ENCODE peak calls at places on chromosomes 3 and 15, in nine cellular contexts. One of them, this sample, is unnamed.

GRCh38 chr15:88897456-88898194 is 2.3 kb upstream of the HAPLN3 start:
- DNase-seq in choroid plexus epithelial cell: peak; percentile 88
- DNase-seq in body of pancreas: peak; percentile 84
- DNase-seq in Panc1: no peak
- DNase-seq in PC-9: peak; percentile 84
- DNase-seq in fibroblast of pulmonary artery: peak; percentile 79
- DNase-seq in lung: peak; percentile 87
- DNase-seq in hepatocyte: peak; percentile 95
- DNase-seq in fibroblast of lung: peak; percentile 86
- DNase-seq in this sample: peak; percentile 79

GRCh38 chr15:78007965-78008886 is 69.3 kb downstream of the TBC1D2B start:
- DNase-seq in choroid plexus epithelial cell: peak; percentile 77
- DNase-seq in body of pancreas: peak; percentile 97
- DNase-seq in Panc1: no peak
- DNase-seq in PC-9: peak; percentile 82
- DNase-seq in fibroblast of pulmonary artery: peak; percentile 78
- DNase-seq in lung: peak; percentile 69
- DNase-seq in hepatocyte: no peak
- DNase-seq in fibroblast of lung: peak; percentile 83
- DNase-seq in this sample: peak; percentile 89

GRCh38 chr3:141430326-141430725 is 56.5 kb upstream of the RASA2 start:
- DNase-seq in choroid plexus epithelial cell: no peak
- DNase-seq in body of pancreas: no peak
- DNase-seq in Panc1: no peak
- DNase-seq in PC-9: no peak
- DNase-seq in fibroblast of pulmonary artery: no peak
- DNase-seq in lung: no peak
- DNase-seq in hepatocyte: no peak
- DNase-seq in fibroblast of lung: no peak
- DNase-seq in this sample: no peak

GRCh38 chr15:87817553-87817952 is 439.0 kb downstream of the NTRK3 start:
- DNase-seq in choroid plexus epithelial cell: peak; percentile 30
- DNase-seq in body of pancreas: no peak
- DNase-seq in Panc1: no peak
- DNase-seq in PC-9: no peak
- DNase-seq in fibroblast of pulmonary artery: peak; percentile 22
- DNase-seq in lung: no peak
- DNase-seq in hepatocyte: no peak
- DNase-seq in fibroblast of lung: peak; percentile 19
- DNase-seq in this sample: no peak

GRCh38 chr15:49045691-49046112 is 544 bp downstream of the SECISBP2L start:
- DNase-seq in choroid plexus epithelial cell: peak; percentile 62
- DNase-seq in body of pancreas: no peak
- DNase-seq in Panc1: no peak
- DNase-seq in PC-9: no peak
- DNase-seq in fibroblast of pulmonary artery: peak; percentile 39
- DNase-seq in lung: peak; percentile 30
- DNase-seq in hepatocyte: peak; percentile 32
- DNase-seq in fibroblast of lung: peak; percentile 61
- DNase-seq in this sample: peak; percentile 44

GRCh38 chr15:64991536-64992135 is 1.9 kb upstream of the SPG21 start:
- DNase-seq in choroid plexus epithelial cell: no peak
- DNase-seq in body of pancreas: no peak
- DNase-seq in Panc1: no peak
- DNase-seq in PC-9: no peak
- DNase-seq in fibroblast of pulmonary artery: no peak
- DNase-seq in lung: no peak
- DNase-seq in hepatocyte: no peak
- DNase-seq in fibroblast of lung: no peak
- DNase-seq in this sample: no peak

GRCh38 chr3:190486201-190486865 is 27.6 kb upstream of the IL1RAP start:
- DNase-seq in choroid plexus epithelial cell: no peak
- DNase-seq in body of pancreas: no peak
- DNase-seq in Panc1: no peak
- DNase-seq in PC-9: no peak
- DNase-seq in fibroblast of pulmonary artery: no peak
- DNase-seq in lung: no peak
- DNase-seq in hepatocyte: no peak
- DNase-seq in fibroblast of lung: peak; percentile 69
- DNase-seq in this sample: no peak

GRCh38 chr3:116350119-116350733 is 95.1 kb downstream of the LSAMP start:
- DNase-seq in choroid plexus epithelial cell: no peak
- DNase-seq in body of pancreas: no peak
- DNase-seq in Panc1: no peak
- DNase-seq in PC-9: no peak
- DNase-seq in fibroblast of pulmonary artery: no peak
- DNase-seq in lung: no peak
- DNase-seq in hepatocyte: no peak
- DNase-seq in fibroblast of lung: no peak
- DNase-seq in this sample: no peak

GRCh38 chr15:44195151-44195740 is at the start of gene FRMD5:
- DNase-seq in choroid plexus epithelial cell: peak; percentile 96
- DNase-seq in body of pancreas: peak; percentile 89
- DNase-seq in Panc1: peak; percentile 97
- DNase-seq in PC-9: peak; percentile 97
- DNase-seq in fibroblast of pulmonary artery: peak; percentile 97
- DNase-seq in lung: peak; percentile 87
- DNase-seq in hepatocyte: peak; percentile 95
- DNase-seq in fibroblast of lung: peak; percentile 96
- DNase-seq in this sample: peak; percentile 95

GRCh38 chr3:63946753-63947152 is 34.6 kb upstream of the SCAANT1 start:
- DNase-seq in choroid plexus epithelial cell: no peak
- DNase-seq in body of pancreas: peak; percentile 81
- DNase-seq in Panc1: no peak
- DNase-seq in PC-9: no peak
- DNase-seq in fibroblast of pulmonary artery: no peak
- DNase-seq in lung: no peak
- DNase-seq in hepatocyte: no peak
- DNase-seq in fibroblast of lung: no peak
- DNase-seq in this sample: no peak

GRCh38 chr3:72567474-72567873 is 280.8 kb downstream of the SHQ1 start:
- DNase-seq in choroid plexus epithelial cell: no peak
- DNase-seq in body of pancreas: no peak
- DNase-seq in Panc1: no peak
- DNase-seq in PC-9: no peak
- DNase-seq in fibroblast of pulmonary artery: no peak
- DNase-seq in lung: no peak
- DNase-seq in hepatocyte: no peak
- DNase-seq in fibroblast of lung: no peak
- DNase-seq in this sample: no peak

GRCh38 chr3:172415323-172415722 is 32.9 kb downstream of the GHSR start:
- DNase-seq in choroid plexus epithelial cell: no peak
- DNase-seq in body of pancreas: no peak
- DNase-seq in Panc1: no peak
- DNase-seq in PC-9: no peak
- DNase-seq in fibroblast of pulmonary artery: no peak
- DNase-seq in lung: no peak
- DNase-seq in hepatocyte: no peak
- DNase-seq in fibroblast of lung: no peak
- DNase-seq in this sample: no peak

GRCh38 chr15:84023636-84024035 is 211.9 kb upstream of the GOLGA6L4 start:
- DNase-seq in choroid plexus epithelial cell: peak; percentile 63
- DNase-seq in body of pancreas: peak; percentile 24
- DNase-seq in Panc1: no peak
- DNase-seq in PC-9: peak; percentile 6
- DNase-seq in fibroblast of pulmonary artery: peak; percentile 66
- DNase-seq in lung: no peak
- DNase-seq in hepatocyte: peak; percentile 39
- DNase-seq in fibroblast of lung: peak; percentile 6
- DNase-seq in this sample: peak; percentile 69

GRCh38 chr3:42376397-42376798 is 34.0 kb downstream of the LYZL4 start:
- DNase-seq in choroid plexus epithelial cell: peak; percentile 93
- DNase-seq in body of pancreas: peak; percentile 15
- DNase-seq in Panc1: no peak
- DNase-seq in PC-9: peak; percentile 63
- DNase-seq in fibroblast of pulmonary artery: peak; percentile 73
- DNase-seq in lung: no peak
- DNase-seq in hepatocyte: peak; percentile 22
- DNase-seq in fibroblast of lung: peak; percentile 92
- DNase-seq in this sample: peak; percentile 95

GRCh38 chr3:16618721-16619120 is 13.5 kb upstream of the DAZL start:
- DNase-seq in choroid plexus epithelial cell: peak; percentile 48
- DNase-seq in body of pancreas: no peak
- DNase-seq in Panc1: no peak
- DNase-seq in PC-9: no peak
- DNase-seq in fibroblast of pulmonary artery: peak; percentile 66
- DNase-seq in lung: no peak
- DNase-seq in hepatocyte: no peak
- DNase-seq in fibroblast of lung: peak; percentile 82
- DNase-seq in this sample: peak; percentile 8

GRCh38 chr15:57305009-57305408 is 71.3 kb upstream of the CGNL1 start:
- DNase-seq in choroid plexus epithelial cell: no peak
- DNase-seq in body of pancreas: no peak
- DNase-seq in Panc1: no peak
- DNase-seq in PC-9: no peak
- DNase-seq in fibroblast of pulmonary artery: no peak
- DNase-seq in lung: no peak
- DNase-seq in hepatocyte: no peak
- DNase-seq in fibroblast of lung: no peak
- DNase-seq in this sample: no peak

GRCh38 chr15:68316061-68316804 is 38.7 kb downstream of the FEM1B start:
- DNase-seq in choroid plexus epithelial cell: peak; percentile 63
- DNase-seq in body of pancreas: peak; percentile 9
- DNase-seq in Panc1: no peak
- DNase-seq in PC-9: no peak
- DNase-seq in fibroblast of pulmonary artery: peak; percentile 28
- DNase-seq in lung: no peak
- DNase-seq in hepatocyte: no peak
- DNase-seq in fibroblast of lung: no peak
- DNase-seq in this sample: no peak
- TF ChIP-seq CTCF in choroid plexus epithelial cell: peak; percentile 84
- TF ChIP-seq CTCF in body of pancreas: no peak
- TF ChIP-seq CTCF in Panc1: peak; percentile 82
- TF ChIP-seq CTCF in PC-9: no peak
- TF ChIP-seq CTCF in fibroblast of pulmonary artery: peak; percentile 59
- TF ChIP-seq CTCF in lung: no peak
- TF ChIP-seq CTCF in hepatocyte: peak; percentile 40
- TF ChIP-seq CTCF in fibroblast of lung: peak; percentile 51
- TF ChIP-seq CTCF in this sample: peak; percentile 30

DNA sequence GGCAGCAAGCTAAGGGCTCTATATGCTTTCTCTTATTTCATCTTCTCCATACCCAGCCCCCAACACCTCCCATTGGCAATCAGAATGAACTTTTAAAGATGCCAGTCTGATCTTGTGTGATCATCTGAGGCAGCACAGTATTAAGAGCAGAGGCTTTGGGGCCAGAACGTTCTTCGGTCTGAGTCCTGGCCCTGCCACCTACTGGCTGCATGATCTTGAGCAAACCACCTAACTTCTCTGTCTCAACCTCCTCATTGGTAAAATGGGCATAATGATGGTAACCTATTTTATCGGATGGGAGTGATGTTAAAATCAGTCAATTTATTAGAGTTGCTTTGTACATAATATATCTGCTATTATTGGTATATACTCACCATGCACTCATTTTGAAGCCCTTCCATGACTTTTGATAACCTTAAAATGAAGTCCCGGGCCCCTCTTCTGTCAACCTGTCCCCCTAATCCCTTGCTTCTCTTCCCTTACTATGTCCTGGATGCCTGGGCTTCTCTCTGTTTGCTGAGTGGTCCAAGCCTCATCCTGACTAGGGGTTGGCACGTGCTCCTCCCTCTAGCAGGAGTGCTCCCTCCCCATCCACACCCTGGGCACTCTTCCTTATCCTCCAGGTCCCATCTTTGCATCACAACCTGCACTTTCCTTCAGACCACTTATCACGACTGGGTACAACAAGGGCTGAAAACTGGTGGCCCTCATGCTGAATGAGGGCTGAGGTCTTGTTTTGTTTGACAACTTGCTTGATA is 6.3 kb downstream of the EFCAB12 start:
- DNase-seq in choroid plexus epithelial cell: peak; percentile 53
- DNase-seq in body of pancreas: no peak
- DNase-seq in Panc1: no peak
- DNase-seq in PC-9: no peak
- DNase-seq in fibroblast of pulmonary artery: no peak
- DNase-seq in lung: no peak
- DNase-seq in hepatocyte: no peak
- DNase-seq in fibroblast of lung: no peak
- DNase-seq in this sample: no peak
- TF ChIP-seq CTCF in choroid plexus epithelial cell: peak; percentile 58
- TF ChIP-seq CTCF in body of pancreas: no peak
- TF ChIP-seq CTCF in Panc1: no peak
- TF ChIP-seq CTCF in PC-9: no peak
- TF ChIP-seq CTCF in fibroblast of pulmonary artery: peak; percentile 32
- TF ChIP-seq CTCF in lung: no peak
- TF ChIP-seq CTCF in hepatocyte: peak; percentile 14
- TF ChIP-seq CTCF in fibroblast of lung: peak; percentile 30
- TF ChIP-seq CTCF in this sample: no peak

GRCh38 chr3:43994594-43995077 is 247.1 kb upstream of the TOPAZ1 start:
- DNase-seq in choroid plexus epithelial cell: no peak
- DNase-seq in body of pancreas: no peak
- DNase-seq in Panc1: no peak
- DNase-seq in PC-9: no peak
- DNase-seq in fibroblast of pulmonary artery: no peak
- DNase-seq in lung: no peak
- DNase-seq in hepatocyte: no peak
- DNase-seq in fibroblast of lung: no peak
- DNase-seq in this sample: no peak

GRCh38 chr3:43995929-43996378 is 245.7 kb upstream of the TOPAZ1 start:
- DNase-seq in choroid plexus epithelial cell: no peak
- DNase-seq in body of pancreas: no peak
- DNase-seq in Panc1: no peak
- DNase-seq in PC-9: no peak
- DNase-seq in fibroblast of pulmonary artery: no peak
- DNase-seq in lung: no peak
- DNase-seq in hepatocyte: no peak
- DNase-seq in fibroblast of lung: no peak
- DNase-seq in this sample: no peak

GRCh38 chr3:43997788-43998373 is 243.8 kb upstream of the TOPAZ1 start:
- DNase-seq in choroid plexus epithelial cell: no peak
- DNase-seq in body of pancreas: no peak
- DNase-seq in Panc1: no peak
- DNase-seq in PC-9: peak; percentile 37
- DNase-seq in fibroblast of pulmonary artery: no peak
- DNase-seq in lung: no peak
- DNase-seq in hepatocyte: no peak
- DNase-seq in fibroblast of lung: no peak
- DNase-seq in this sample: no peak

GRCh38 chr3:43996379-43997301 is 245.0 kb upstream of the TOPAZ1 start:
- DNase-seq in choroid plexus epithelial cell: peak; percentile 24
- DNase-seq in body of pancreas: peak; percentile 35
- DNase-seq in Panc1: no peak
- DNase-seq in PC-9: peak; percentile 69
- DNase-seq in fibroblast of pulmonary artery: peak; percentile 16
- DNase-seq in lung: no peak
- DNase-seq in hepatocyte: peak; percentile 74
- DNase-seq in fibroblast of lung: no peak
- DNase-seq in this sample: peak; percentile 63

GRCh38 chr3:43995078-43995928 is 246.4 kb upstream of the TOPAZ1 start:
- DNase-seq in choroid plexus epithelial cell: peak; percentile 15
- DNase-seq in body of pancreas: no peak
- DNase-seq in Panc1: no peak
- DNase-seq in PC-9: peak; percentile 51
- DNase-seq in fibroblast of pulmonary artery: no peak
- DNase-seq in lung: no peak
- DNase-seq in hepatocyte: peak; percentile 67
- DNase-seq in fibroblast of lung: peak; percentile 20
- DNase-seq in this sample: peak; percentile 44
- TF ChIP-seq CTCF in choroid plexus epithelial cell: no peak
- TF ChIP-seq CTCF in body of pancreas: no peak
- TF ChIP-seq CTCF in Panc1: no peak
- TF ChIP-seq CTCF in PC-9: no peak
- TF ChIP-seq CTCF in fibroblast of pulmonary artery: no peak
- TF ChIP-seq CTCF in lung: no peak
- TF ChIP-seq CTCF in hepatocyte: no peak
- TF ChIP-seq CTCF in fibroblast of lung: no peak
- TF ChIP-seq CTCF in this sample: no peak

GRCh38 chr3:144770813-144771400 is 799.3 kb downstream of the DIPK2A start:
- DNase-seq in choroid plexus epithelial cell: peak; percentile 81
- DNase-seq in body of pancreas: no peak
- DNase-seq in Panc1: no peak
- DNase-seq in PC-9: no peak
- DNase-seq in fibroblast of pulmonary artery: peak; percentile 77
- DNase-seq in lung: no peak
- DNase-seq in hepatocyte: peak; percentile 43
- DNase-seq in fibroblast of lung: peak; percentile 30
- DNase-seq in this sample: peak; percentile 38
- TF ChIP-seq CTCF in choroid plexus epithelial cell: peak; percentile 52
- TF ChIP-seq CTCF in body of pancreas: peak; percentile 60
- TF ChIP-seq CTCF in Panc1: peak; percentile 28
- TF ChIP-seq CTCF in PC-9: peak; percentile 60
- TF ChIP-seq CTCF in fibroblast of pulmonary artery: peak; percentile 53
- TF ChIP-seq CTCF in lung: no peak
- TF ChIP-seq CTCF in hepatocyte: peak; percentile 56
- TF ChIP-seq CTCF in fibroblast of lung: peak; percentile 52
- TF ChIP-seq CTCF in this sample: peak; percentile 32

This sample was measured in MCF 10A.